ENCODE peak calls at places on chromosomes 12 and 14, in seven cellular contexts. M is stomach, L is thyroid gland, Z is sigmoid colon, A is ovary, D is K562, U is lower leg skin. F is an unnamed sample.

GRCh38 chr14:56359245-56359644 is 220.4 kb upstream of the TMEM260 start:
- DNase-seq in M (no peak), L (no peak), Z (no peak), A (no peak), D (no peak), U (no peak), F (no peak)

GRCh38 chr12:52151859-52152783 is 39.7 kb downstream of the KRT80 start:
- DNase-seq in M (peak; percentile 79), L (peak; percentile 79), Z (peak; percentile 84), A (peak; percentile 63), D (peak; percentile 89), U (peak; percentile 97), F (peak; percentile 73)

GRCh38 chr14:77580477-77580876 is 36.0 kb downstream of the SPTLC2 start:
- DNase-seq in M (no peak), L (peak; percentile 31), Z (no peak), A (no peak), D (no peak), U (no peak), F (no peak)

GRCh38 chr14:103748539-103748867 is 32.9 kb downstream of the ZFYVE21 start:
- DNase-seq in M (peak; percentile 26), L (no peak), Z (peak; percentile 47), A (no peak), D (no peak), U (no peak), F (no peak)

GRCh38 chr12:12008931-12009611 is 61.7 kb upstream of the BCL2L14 start:
- DNase-seq in M (no peak), L (peak; percentile 49), Z (no peak), A (no peak), D (no peak), U (peak; percentile 84), F (no peak)

GRCh38 chr12:67524861-67525499 is 123.6 kb upstream of the DYRK2 start:
- DNase-seq in M (no peak), L (no peak), Z (no peak), A (no peak), D (no peak), U (no peak), F (no peak)

GRCh38 chr12:47274725-47275124 is 195.0 kb upstream of the AMIGO2 start:
- DNase-seq in M (no peak), L (no peak), Z (no peak), A (no peak), D (no peak), U (no peak), F (no peak)

GRCh38 chr14:59500732-59501131 is 16.4 kb downstream of the JKAMP start:
- DNase-seq in M (no peak), L (no peak), Z (no peak), A (no peak), D (no peak), U (no peak), F (no peak)

GRCh38 chr12:117695956-117696355 is 272.8 kb downstream of the KSR2 start:
- DNase-seq in M (no peak), L (no peak), Z (no peak), A (no peak), D (no peak), U (peak; percentile 46), F (no peak)

GRCh38 chr12:114430306-114430705 is 24.4 kb upstream of the TBX5 start:
- DNase-seq in M (no peak), L (no peak), Z (no peak), A (no peak), D (no peak), U (no peak), F (no peak)

GRCh38 chr12:121295123-121295745 is 1.3 kb downstream of the CAMKK2 start:
- DNase-seq in M (no peak), L (no peak), Z (no peak), A (no peak), D (no peak), U (peak; percentile 76), F (no peak)

DNA sequence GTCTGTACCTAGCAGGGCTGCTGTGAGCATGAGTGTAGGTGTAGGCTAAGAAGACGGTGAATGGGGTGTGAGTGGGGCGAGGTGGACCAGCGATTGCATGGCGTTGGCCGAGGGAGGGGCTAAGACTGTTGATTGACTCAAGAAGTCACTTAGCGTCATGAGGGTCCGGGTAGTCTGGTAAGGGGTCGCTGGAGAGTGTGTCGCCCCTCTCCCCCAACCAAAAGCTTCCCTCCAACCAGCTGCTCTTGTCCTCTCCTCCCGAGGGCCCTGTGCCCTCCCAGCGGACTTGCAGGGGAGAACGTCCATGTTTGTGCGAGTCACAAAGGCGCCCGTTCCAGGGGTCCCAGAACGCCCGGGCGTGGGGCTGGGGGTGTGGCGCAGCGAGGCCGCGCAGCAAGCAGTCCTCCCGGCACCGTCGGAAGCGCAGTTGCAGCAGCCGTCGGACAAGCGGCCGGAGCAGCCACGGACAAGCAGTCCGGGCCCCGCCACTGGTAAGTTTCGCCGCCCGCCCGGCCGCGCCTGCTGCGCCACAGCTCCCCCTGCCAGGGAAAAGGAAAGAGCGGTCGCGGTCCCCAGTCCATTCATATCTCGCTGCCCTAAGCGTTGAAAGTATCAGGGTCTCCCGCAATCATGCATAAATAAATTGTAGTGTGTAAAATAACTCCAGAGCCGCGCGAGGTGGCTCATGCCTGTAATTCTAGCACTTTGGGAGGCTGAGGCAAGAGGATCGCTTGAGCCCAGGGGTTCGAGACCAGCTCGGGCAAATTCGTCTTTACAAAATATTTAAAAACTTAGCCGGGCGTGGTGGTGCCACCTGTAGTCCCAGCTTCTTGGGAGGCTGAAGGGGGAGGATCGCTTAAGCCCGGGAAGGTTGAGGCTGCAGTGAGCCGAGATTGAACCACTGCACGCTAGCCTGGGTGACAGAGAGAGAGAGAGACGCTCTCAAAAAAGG is at the start of gene CCDC63:
- DNase-seq in M (peak; percentile 58), L (peak; percentile 38), Z (peak; percentile 78), A (peak; percentile 13), D (peak; percentile 61), U (peak; percentile 88), F (peak; percentile 53)
- TF ChIP-seq POLR2A in M (no peak), L (no peak), Z (no peak), A (no peak), D (no peak), U (no peak), F (no peak)

GRCh38 chr14:75578786-75579781 is 664 bp downstream of the FLVCR2 start:
- DNase-seq in M (no peak), L (peak; percentile 8), Z (peak; percentile 68), A (no peak), D (no peak), U (peak; percentile 88), F (no peak)

GRCh38 chr14:75577724-75578098 is 709 bp upstream of the FLVCR2 start:
- DNase-seq in M (peak; percentile 86), L (peak; percentile 91), Z (peak; percentile 92), A (peak; percentile 83), D (peak; percentile 69), U (peak; percentile 95), F (peak; percentile 75)

GRCh38 chr14:75577090-75577489 is 1.3 kb upstream of the FLVCR2 start:
- DNase-seq in M (no peak), L (no peak), Z (peak; percentile 20), A (no peak), D (no peak), U (no peak), F (no peak)

GRCh38 chr14:75579882-75580281 is 1.5 kb downstream of the FLVCR2 start:
- DNase-seq in M (no peak), L (peak; percentile 30), Z (peak; percentile 37), A (no peak), D (no peak), U (no peak), F (no peak)

DNA sequence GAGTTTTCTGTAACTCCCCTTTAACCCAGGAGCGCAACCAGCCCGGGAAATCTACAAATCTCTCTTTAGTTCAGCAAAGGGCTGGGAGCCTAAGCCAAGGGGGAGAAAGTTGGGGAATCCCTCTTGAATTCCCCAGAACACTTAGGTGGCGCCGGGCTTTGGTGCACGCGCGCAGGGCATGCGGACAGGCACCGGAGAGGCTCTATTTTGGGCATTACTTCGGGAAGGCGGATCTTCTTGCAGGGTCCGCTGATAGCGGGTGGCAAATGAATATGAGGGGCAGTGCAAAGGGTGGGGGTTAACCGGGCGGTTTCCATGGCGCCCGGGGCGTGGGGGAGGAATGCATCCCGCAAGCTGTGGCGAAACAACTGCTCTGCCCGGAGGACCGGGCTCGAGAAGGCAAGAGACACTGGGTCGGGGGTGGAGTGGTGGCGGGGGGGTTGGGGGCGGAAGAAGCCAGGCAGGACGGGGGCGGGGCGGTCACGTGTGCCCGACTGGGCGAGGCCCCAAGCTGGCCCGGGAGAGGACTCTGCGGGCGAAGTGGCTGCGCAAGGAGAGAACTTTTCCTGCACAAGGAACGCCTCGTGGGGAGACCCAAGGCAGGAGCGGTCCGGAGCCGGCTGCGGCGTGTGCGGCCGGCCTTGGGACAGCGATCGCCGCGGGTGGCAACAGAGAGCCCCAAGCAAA is at the start of gene FLVCR2:
- DNase-seq in M (peak; percentile 74), L (peak; percentile 89), Z (peak; percentile 91), A (peak; percentile 83), D (peak; percentile 45), U (peak; percentile 95), F (peak; percentile 78)
- TF ChIP-seq POLR2A in M (no peak), L (peak; percentile 83), Z (no peak), A (no peak), D (no peak), U (no peak), F (no peak)

DNA sequence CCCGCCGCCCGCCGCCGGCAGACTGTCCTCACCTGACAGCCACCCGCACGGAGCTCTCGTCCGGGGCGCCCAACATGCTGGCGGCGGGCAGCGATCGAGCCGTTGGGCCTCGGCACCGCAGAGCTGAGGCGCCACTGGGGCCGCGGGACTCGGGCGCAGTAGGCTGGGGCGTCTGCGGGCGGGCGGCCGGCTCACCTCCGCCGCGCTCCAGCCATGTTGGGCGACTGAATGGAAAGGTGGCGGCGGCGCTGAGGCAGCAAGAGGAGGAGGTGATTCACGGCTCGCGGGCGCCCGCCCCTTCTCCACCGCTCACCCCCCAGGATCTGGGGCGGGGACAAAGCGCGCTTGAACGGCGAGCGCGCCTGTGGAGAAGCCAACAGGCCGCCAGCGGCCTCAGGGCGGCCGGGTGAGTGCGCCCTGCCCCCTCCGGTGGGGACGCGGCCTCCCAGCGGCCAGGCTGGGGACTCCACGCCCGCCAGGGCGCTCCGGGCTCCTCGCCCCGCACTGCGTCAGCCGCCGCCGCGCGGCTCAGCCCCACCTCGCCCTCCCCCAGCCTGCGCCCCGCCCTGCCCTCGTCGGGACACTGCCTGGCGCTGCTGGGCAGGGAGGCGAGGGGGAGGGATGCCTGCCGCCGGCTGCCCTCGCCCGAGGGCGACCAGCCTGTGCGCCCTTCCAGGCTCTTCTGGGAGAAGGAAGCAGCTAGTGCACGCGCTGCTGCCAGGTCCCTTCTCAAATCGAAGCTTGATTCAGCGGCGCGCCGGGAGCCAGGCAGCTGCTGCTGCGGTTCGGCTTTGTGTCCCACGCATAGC is at the start of gene KIF21A:
- DNase-seq in M (peak; percentile 94), L (peak; percentile 94), Z (peak; percentile 92), A (peak; percentile 74), D (peak; percentile 90), U (peak; percentile 97), F (peak; percentile 72)
- TF ChIP-seq POLR2A in M (no peak), L (peak; percentile 94), Z (peak; percentile 28), A (peak; percentile 48), D (peak; percentile 92), U (no peak), F (peak; percentile 95)

DNA sequence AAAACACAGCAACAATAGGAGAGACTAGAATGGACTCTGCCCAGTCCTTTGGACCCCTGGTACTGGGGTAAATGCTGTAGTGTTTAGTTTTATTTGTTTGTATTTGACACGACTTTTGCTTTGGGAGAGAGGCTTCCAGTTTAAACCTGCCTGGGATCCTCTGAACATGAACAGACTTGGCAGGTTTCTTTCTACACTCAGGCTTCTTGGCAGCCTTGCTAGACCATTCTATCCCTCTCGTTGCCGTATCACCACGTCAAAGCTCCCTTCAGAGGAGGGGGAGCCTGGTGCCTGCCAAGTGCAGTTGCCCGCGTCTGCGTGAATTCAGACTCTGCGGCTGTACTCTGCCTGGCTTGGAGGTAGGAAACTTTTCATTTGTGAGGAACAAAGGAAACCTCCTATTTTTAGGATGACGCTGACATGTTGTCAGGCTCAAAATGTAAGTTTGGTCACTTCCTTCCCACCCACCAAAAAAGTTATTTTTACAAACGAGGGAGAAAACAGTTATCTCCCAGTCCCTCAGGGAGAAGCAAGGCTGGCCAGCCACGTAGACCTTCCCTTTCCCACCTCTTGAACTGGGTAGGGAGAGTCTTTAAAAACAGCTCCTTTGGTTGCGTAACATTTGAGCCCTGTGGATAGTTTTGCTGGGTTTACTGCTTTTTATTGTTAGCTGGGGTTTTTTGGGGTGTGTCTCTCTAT is 26.0 kb downstream of the CD9 start:
- DNase-seq in M (peak; percentile 79), L (peak; percentile 94), Z (peak; percentile 97), A (peak; percentile 85), D (no peak), U (no peak), F (no peak)
- TF ChIP-seq POLR2A in M (no peak), L (peak; percentile 81), Z (no peak), A (peak; percentile 45), D (no peak), U (no peak), F (no peak)